ENCODE peak calls at places on chromosome 21, in four cellular contexts. P is renal cortical epithelial cell, Q is heart left ventricle, V is skeletal muscle cell. T is an unnamed sample.
A peak's percentile ranks its signal among the peaks of the same experiment; 100 is the strongest.

GRCh38 chr21:44304041-44304738 is 4.3 kb downstream of the PFKL start:
- DNase-seq in P (no peak), Q (no peak), V (no peak), T (no peak)

GRCh38 chr21:34704119-34704518 is 35.3 kb downstream of the CLIC6 start:
- DNase-seq in P (peak; percentile 80), Q (no peak), V (peak; percentile 20), T (no peak)

GRCh38 chr21:16070207-16070651 is 340.4 kb downstream of the USP25 start:
- DNase-seq in P (no peak), Q (no peak), V (no peak), T (no peak)

GRCh38 chr21:31671146-31671716 is 11.7 kb downstream of the SOD1 start:
- DNase-seq in P (no peak), Q (no peak), V (no peak), T (no peak)

GRCh38 chr21:34336245-34336644 is 27.6 kb upstream of the KCNE2 start:
- DNase-seq in P (no peak), Q (no peak), V (no peak), T (no peak)

GRCh38 chr21:15552914-15553491 is 176.8 kb upstream of the USP25 start:
- DNase-seq in P (peak; percentile 58), Q (no peak), V (no peak), T (no peak)

GRCh38 chr21:26167593-26167992 is 3.0 kb downstream of the APP start:
- DNase-seq in P (no peak), Q (no peak), V (no peak), T (no peak)

GRCh38 chr21:33265664-33266049 is 510 bp upstream of the IL10RB start:
- DNase-seq in P (peak; percentile 31), Q (peak; percentile 53), V (no peak), T (no peak)

GRCh38 chr21:28554660-28555475 is 437.8 kb downstream of the LTN1 start:
- DNase-seq in P (peak; percentile 43), Q (no peak), V (no peak), T (no peak)